ENCODE peak calls at places on chromosomes 13 and 19, in eight cellular contexts. Z, W, B, R, A, S, I and G are unnamed samples.

GRCh38 chr13:110680852-110681251 is 25.1 kb downstream of the CARS2 start:
- DNase-seq in Z (peak; percentile 12), S (no peak), B (no peak), W (no peak), I (peak; percentile 33), A (peak; percentile 57), R (no peak), G (no peak)

GRCh38 chr13:113547248-113547971 is 37.1 kb upstream of the TFDP1 start:
- DNase-seq in W (peak; percentile 17), R (peak; percentile 20), I (no peak), S (no peak), Z (no peak), A (no peak), B (no peak), G (no peak)

GRCh38 chr13:67224148-67224846 is 5.8 kb downstream of the PCDH9 start:
- DNase-seq in A (peak; percentile 43), Z (peak; percentile 35), R (peak; percentile 81), B (no peak), W (peak; percentile 78), I (no peak), S (peak; percentile 85), G (peak; percentile 17)

GRCh38 chr13:94641432-94641941 is 39.8 kb downstream of the GPR180 start:
- DNase-seq in I (no peak), Z (no peak), W (no peak), B (no peak), S (no peak), R (no peak), A (no peak), G (no peak)

GRCh38 chr19:18408053-18408476 is 10.6 kb upstream of the LRRC25 start:
- DNase-seq in A (peak; percentile 74), W (peak; percentile 66), R (no peak), Z (no peak), S (no peak), I (peak; percentile 82), B (peak; percentile 93), G (peak; percentile 73)

GRCh38 chr19:16234552-16235445 is 37.1 kb downstream of the AP1M1 start:
- DNase-seq in S (no peak), I (no peak), A (no peak), R (no peak), W (no peak), B (no peak), Z (no peak), G (no peak)

GRCh38 chr13:73513751-73514150 is 454.9 kb downstream of the KLF5 start:
- DNase-seq in S (no peak), I (no peak), A (no peak), B (no peak), Z (no peak), R (no peak), W (no peak), G (no peak)

GRCh38 chr19:10102787-10103236 is 334 bp upstream of the ANGPTL6 start:
- DNase-seq in W (no peak), S (no peak), A (no peak), Z (no peak), B (no peak), R (no peak), I (peak; percentile 75), G (peak; percentile 75)

GRCh38 chr13:76693086-76693485 is 193.1 kb downstream of the KCTD12 start:
- DNase-seq in Z (no peak), R (no peak), W (no peak), B (no peak), I (no peak), A (no peak), S (no peak), G (no peak)
- TF ChIP-seq CTCF in Z (no peak), R (no peak), W (no peak), B (no peak), I (no peak), A (no peak), S (no peak), G (no peak)

GRCh38 chr13:31968473-31968872 is 63.1 kb upstream of the FRY start:
- DNase-seq in B (no peak), R (no peak), W (peak; percentile 37), Z (no peak), A (no peak), I (no peak), S (no peak), G (no peak)

GRCh38 chr13:31970237-31970930 is 61.2 kb upstream of the FRY start:
- DNase-seq in W (no peak), I (no peak), A (no peak), R (no peak), S (no peak), Z (no peak), B (no peak), G (no peak)

GRCh38 chr13:31965361-31966066 is 66.1 kb upstream of the FRY start:
- DNase-seq in B (peak; percentile 87), S (no peak), W (no peak), I (peak; percentile 46), R (no peak), A (no peak), Z (no peak), G (peak; percentile 61)

GRCh38 chr13:31964168-31964567 is 67.4 kb upstream of the FRY start:
- DNase-seq in R (no peak), B (no peak), Z (no peak), S (no peak), A (no peak), I (no peak), W (no peak), G (no peak)

DNA sequence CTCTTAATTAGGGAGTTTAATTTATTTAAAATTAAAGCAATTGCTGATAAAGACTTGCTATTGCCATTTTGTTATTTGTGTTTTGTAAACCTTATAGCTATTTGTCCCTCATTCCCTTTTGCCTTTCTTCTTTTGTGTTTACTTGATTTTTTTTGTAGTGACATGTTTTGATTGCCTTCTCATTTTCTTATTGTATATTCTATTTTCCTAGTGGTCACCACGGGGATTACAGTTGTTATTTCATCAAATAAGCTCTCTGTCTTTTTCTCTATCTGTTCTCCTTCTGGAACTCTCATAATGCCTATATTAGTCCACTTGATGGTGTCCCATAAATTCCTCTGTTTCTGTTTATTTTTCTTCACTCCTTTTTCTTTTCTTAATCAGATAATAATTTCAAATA is 64.4 kb upstream of the FRY start:
- DNase-seq in A (no peak), B (no peak), I (no peak), W (no peak), S (no peak), R (no peak), Z (no peak), G (no peak)
- TF ChIP-seq CTCF in A (no peak), B (no peak), I (no peak), W (no peak), S (no peak), R (peak; percentile 75), Z (peak; percentile 59), G (no peak)

GRCh38 chr19:39845621-39846175 is 481 bp downstream of the FBL start:
- DNase-seq in B (no peak), I (no peak), W (peak; percentile 31), A (no peak), Z (no peak), S (no peak), R (peak; percentile 53), G (no peak)
- TF ChIP-seq CTCF in B (no peak), I (no peak), W (no peak), A (no peak), Z (no peak), S (no peak), R (no peak), G (no peak)

GRCh38 chr13:30576528-30576927 is 41.2 kb upstream of the USPL1 start:
- DNase-seq in A (no peak), R (no peak), B (no peak), S (no peak), W (peak; percentile 76), I (no peak), Z (no peak), G (no peak)

GRCh38 chr13:30569901-30570576 is 47.7 kb upstream of the USPL1 start:
- DNase-seq in W (peak; percentile 70), S (no peak), R (no peak), A (no peak), Z (no peak), I (no peak), B (peak; percentile 72), G (no peak)

GRCh38 chr13:30577381-30577780 is 40.3 kb upstream of the USPL1 start:
- DNase-seq in B (peak; percentile 45), Z (no peak), S (no peak), R (no peak), A (no peak), I (peak; percentile 36), W (peak; percentile 77), G (peak; percentile 34)

GRCh38 chr13:30567072-30567471 is 50.6 kb upstream of the USPL1 start:
- DNase-seq in A (no peak), B (no peak), I (no peak), S (no peak), Z (no peak), W (no peak), R (no peak), G (no peak)

DNA sequence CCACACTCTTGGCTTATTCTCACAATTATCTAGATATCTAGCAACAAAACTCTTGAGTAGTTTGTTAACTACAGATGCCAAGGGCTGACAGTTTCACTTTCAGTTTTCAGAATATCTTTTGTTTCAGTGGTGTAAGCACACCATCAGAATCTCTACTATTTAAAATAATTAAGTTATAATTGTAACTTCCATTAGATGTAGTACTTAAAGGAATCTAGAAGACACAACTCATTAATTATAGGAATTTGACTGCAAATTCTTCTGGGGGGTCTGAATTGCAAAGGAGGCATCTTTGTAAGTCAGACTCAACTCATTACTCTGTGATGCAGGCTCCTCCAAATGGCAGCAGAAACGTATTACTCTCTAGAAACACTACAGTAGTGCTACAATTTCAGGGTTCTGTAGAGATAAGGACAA is 44.9 kb upstream of the USPL1 start:
- DNase-seq in W (no peak), Z (no peak), I (peak; percentile 41), B (no peak), A (no peak), S (no peak), R (no peak), G (peak; percentile 42)
- TF ChIP-seq CTCF in W (peak; percentile 14), Z (no peak), I (peak; percentile 27), B (peak; percentile 46), A (no peak), S (no peak), R (no peak), G (no peak)

DNA sequence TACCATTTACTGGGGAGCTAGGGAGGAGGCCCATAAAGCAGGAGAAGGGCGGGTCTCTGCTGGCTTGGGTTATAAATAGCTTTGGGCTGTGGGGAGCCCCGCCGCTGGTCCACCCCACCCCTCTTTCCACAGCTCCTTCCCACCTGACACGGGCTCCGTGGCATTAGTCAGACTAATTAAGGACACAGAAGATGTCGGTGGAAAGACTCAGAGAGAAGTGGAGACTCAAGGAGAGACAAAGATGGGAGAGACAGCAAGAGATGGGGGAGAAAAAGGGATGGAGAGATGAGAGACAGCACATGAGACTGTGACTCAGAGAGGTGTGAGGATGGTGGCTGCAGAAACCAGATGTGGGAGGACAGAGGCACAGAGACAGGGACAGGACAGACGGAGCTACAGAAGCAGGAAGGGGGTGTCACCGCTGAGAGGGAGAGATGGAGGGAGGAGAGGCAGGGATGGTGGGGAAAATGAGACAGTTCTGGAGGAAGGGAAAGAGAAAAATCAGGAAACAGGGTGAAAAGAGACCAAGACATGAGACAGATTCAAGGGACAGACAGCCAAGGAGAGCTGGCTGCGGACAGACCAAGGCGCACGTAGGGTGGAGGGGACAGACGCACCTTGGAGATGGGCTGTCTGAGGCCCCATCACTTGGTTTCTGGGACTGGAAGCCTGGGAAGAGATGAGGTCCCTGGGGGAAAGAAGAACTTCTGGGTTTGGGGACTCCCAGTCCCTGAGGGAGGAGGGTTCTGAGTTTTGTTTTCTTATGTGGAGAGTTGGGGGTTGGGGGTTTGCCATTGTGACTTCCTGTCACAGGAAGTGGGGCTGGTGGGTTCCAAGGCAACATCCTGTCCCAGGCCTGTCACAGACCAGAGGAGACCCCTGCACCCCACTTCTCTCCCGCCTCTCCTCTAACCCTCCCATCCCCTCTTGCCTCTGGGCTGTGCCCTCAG is 4.1 kb downstream of the ARHGEF1 start:
- DNase-seq in A (no peak), S (no peak), Z (no peak), W (no peak), R (no peak), B (no peak), I (peak; percentile 62), G (peak; percentile 69)
- TF ChIP-seq CTCF in A (no peak), S (no peak), Z (no peak), W (no peak), R (no peak), B (no peak), I (no peak), G (no peak)